ENCODE peak calls at places on chromosomes 5 and 9, in eight cellular contexts. One of them, this sample, is unnamed.

GRCh38 chr5:173302546-173303155 is 25.6 kb downstream of the STC2 start:
- DNase-seq in smooth muscle cell of the brain vasculature: no peak
- DNase-seq in stimulated activated CD4-positive, alpha-beta T cell treated with anti-CD3 and anti-CD28 coated beads, Interleukin-15, amount 100 ng/mL, for 24 hours: no peak
- DNase-seq in RPMI8226: no peak
- DNase-seq in endothelial cell: no peak
- DNase-seq in HCT116: peak; percentile 68
- DNase-seq in IMR-90: peak; percentile 82
- DNase-seq in stimulated activated naive B cell treated with anti-CD40 and anti-IgM and Interleukin-4, amounts not matched to agents 10 μg/mL and 1 μg/mL and 100 μg/mL, for 72 hours: no peak
- DNase-seq in this sample: no peak

GRCh38 chr9:113544001-113544340 is 80.4 kb downstream of the RGS3 start:
- DNase-seq in endothelial cell: no peak
- DNase-seq in RPMI8226: no peak
- DNase-seq in HCT116: no peak
- DNase-seq in IMR-90: no peak
- DNase-seq in stimulated activated CD4-positive, alpha-beta T cell treated with anti-CD3 and anti-CD28 coated beads, Interleukin-15, amount 100 ng/mL, for 24 hours: no peak
- DNase-seq in smooth muscle cell of the brain vasculature: no peak
- DNase-seq in stimulated activated naive B cell treated with anti-CD40 and anti-IgM and Interleukin-4, amounts not matched to agents 10 μg/mL and 1 μg/mL and 100 μg/mL, for 72 hours: no peak
- DNase-seq in this sample: no peak

GRCh38 chr5:126395627-126396026 is 27.6 kb upstream of the GRAMD2B start:
- DNase-seq in IMR-90: no peak
- DNase-seq in endothelial cell: no peak
- DNase-seq in smooth muscle cell of the brain vasculature: no peak
- DNase-seq in RPMI8226: no peak
- DNase-seq in stimulated activated naive B cell treated with anti-CD40 and anti-IgM and Interleukin-4, amounts not matched to agents 10 μg/mL and 1 μg/mL and 100 μg/mL, for 72 hours: no peak
- DNase-seq in stimulated activated CD4-positive, alpha-beta T cell treated with anti-CD3 and anti-CD28 coated beads, Interleukin-15, amount 100 ng/mL, for 24 hours: no peak
- DNase-seq in HCT116: no peak
- DNase-seq in this sample: no peak

GRCh38 chr9:76574171-76574767 is 115.3 kb downstream of the GCNT1 start:
- DNase-seq in stimulated activated CD4-positive, alpha-beta T cell treated with anti-CD3 and anti-CD28 coated beads, Interleukin-15, amount 100 ng/mL, for 24 hours: no peak
- DNase-seq in endothelial cell: no peak
- DNase-seq in RPMI8226: peak; percentile 36
- DNase-seq in HCT116: no peak
- DNase-seq in smooth muscle cell of the brain vasculature: no peak
- DNase-seq in IMR-90: no peak
- DNase-seq in stimulated activated naive B cell treated with anti-CD40 and anti-IgM and Interleukin-4, amounts not matched to agents 10 μg/mL and 1 μg/mL and 100 μg/mL, for 72 hours: no peak
- DNase-seq in this sample: no peak

GRCh38 chr5:142671801-142672200 is 14.1 kb downstream of the FGF1 start:
- DNase-seq in HCT116: no peak
- DNase-seq in smooth muscle cell of the brain vasculature: no peak
- DNase-seq in IMR-90: peak; percentile 85
- DNase-seq in RPMI8226: no peak
- DNase-seq in stimulated activated CD4-positive, alpha-beta T cell treated with anti-CD3 and anti-CD28 coated beads, Interleukin-15, amount 100 ng/mL, for 24 hours: no peak
- DNase-seq in stimulated activated naive B cell treated with anti-CD40 and anti-IgM and Interleukin-4, amounts not matched to agents 10 μg/mL and 1 μg/mL and 100 μg/mL, for 72 hours: no peak
- DNase-seq in endothelial cell: no peak
- DNase-seq in this sample: no peak

GRCh38 chr9:117073539-117074336 is 341.1 kb downstream of the ASTN2 start:
- DNase-seq in RPMI8226: peak; percentile 22
- DNase-seq in smooth muscle cell of the brain vasculature: no peak
- DNase-seq in stimulated activated CD4-positive, alpha-beta T cell treated with anti-CD3 and anti-CD28 coated beads, Interleukin-15, amount 100 ng/mL, for 24 hours: peak; percentile 3
- DNase-seq in IMR-90: no peak
- DNase-seq in endothelial cell: peak; percentile 68
- DNase-seq in stimulated activated naive B cell treated with anti-CD40 and anti-IgM and Interleukin-4, amounts not matched to agents 10 μg/mL and 1 μg/mL and 100 μg/mL, for 72 hours: no peak
- DNase-seq in HCT116: no peak
- DNase-seq in this sample: peak; percentile 27

GRCh38 chr9:83458530-83458929 is 79.7 kb downstream of the FRMD3 start:
- DNase-seq in stimulated activated CD4-positive, alpha-beta T cell treated with anti-CD3 and anti-CD28 coated beads, Interleukin-15, amount 100 ng/mL, for 24 hours: no peak
- DNase-seq in endothelial cell: no peak
- DNase-seq in IMR-90: no peak
- DNase-seq in smooth muscle cell of the brain vasculature: no peak
- DNase-seq in HCT116: no peak
- DNase-seq in stimulated activated naive B cell treated with anti-CD40 and anti-IgM and Interleukin-4, amounts not matched to agents 10 μg/mL and 1 μg/mL and 100 μg/mL, for 72 hours: no peak
- DNase-seq in RPMI8226: no peak
- DNase-seq in this sample: no peak

GRCh38 chr5:96083361-96083881 is 121.8 kb upstream of the ELL2 start:
- DNase-seq in smooth muscle cell of the brain vasculature: no peak
- DNase-seq in stimulated activated CD4-positive, alpha-beta T cell treated with anti-CD3 and anti-CD28 coated beads, Interleukin-15, amount 100 ng/mL, for 24 hours: peak; percentile 26
- DNase-seq in stimulated activated naive B cell treated with anti-CD40 and anti-IgM and Interleukin-4, amounts not matched to agents 10 μg/mL and 1 μg/mL and 100 μg/mL, for 72 hours: no peak
- DNase-seq in HCT116: no peak
- DNase-seq in IMR-90: peak; percentile 27
- DNase-seq in RPMI8226: no peak
- DNase-seq in endothelial cell: no peak
- DNase-seq in this sample: no peak

GRCh38 chr9:114202849-114203248 is 47.5 kb downstream of the COL27A1 start:
- DNase-seq in smooth muscle cell of the brain vasculature: no peak
- DNase-seq in stimulated activated CD4-positive, alpha-beta T cell treated with anti-CD3 and anti-CD28 coated beads, Interleukin-15, amount 100 ng/mL, for 24 hours: no peak
- DNase-seq in endothelial cell: no peak
- DNase-seq in RPMI8226: no peak
- DNase-seq in IMR-90: peak; percentile 16
- DNase-seq in stimulated activated naive B cell treated with anti-CD40 and anti-IgM and Interleukin-4, amounts not matched to agents 10 μg/mL and 1 μg/mL and 100 μg/mL, for 72 hours: no peak
- DNase-seq in HCT116: no peak
- DNase-seq in this sample: no peak

GRCh38 chr9:93813687-93814560 is 141.2 kb downstream of the BARX1 start:
- DNase-seq in stimulated activated naive B cell treated with anti-CD40 and anti-IgM and Interleukin-4, amounts not matched to agents 10 μg/mL and 1 μg/mL and 100 μg/mL, for 72 hours: no peak
- DNase-seq in HCT116: no peak
- DNase-seq in IMR-90: no peak
- DNase-seq in RPMI8226: peak; percentile 9
- DNase-seq in stimulated activated CD4-positive, alpha-beta T cell treated with anti-CD3 and anti-CD28 coated beads, Interleukin-15, amount 100 ng/mL, for 24 hours: no peak
- DNase-seq in endothelial cell: no peak
- DNase-seq in smooth muscle cell of the brain vasculature: no peak
- DNase-seq in this sample: peak; percentile 95

GRCh38 chr9:109912726-109913460 is 132.9 kb downstream of the PALM2AKAP2 start:
- DNase-seq in endothelial cell: no peak
- DNase-seq in RPMI8226: peak; percentile 75
- DNase-seq in stimulated activated naive B cell treated with anti-CD40 and anti-IgM and Interleukin-4, amounts not matched to agents 10 μg/mL and 1 μg/mL and 100 μg/mL, for 72 hours: no peak
- DNase-seq in HCT116: no peak
- DNase-seq in smooth muscle cell of the brain vasculature: no peak
- DNase-seq in stimulated activated CD4-positive, alpha-beta T cell treated with anti-CD3 and anti-CD28 coated beads, Interleukin-15, amount 100 ng/mL, for 24 hours: no peak
- DNase-seq in IMR-90: peak; percentile 32
- DNase-seq in this sample: no peak

GRCh38 chr5:8363133-8363532 is 494.2 kb downstream of the MTRR start:
- DNase-seq in IMR-90: peak; percentile 8
- DNase-seq in HCT116: no peak
- DNase-seq in endothelial cell: no peak
- DNase-seq in smooth muscle cell of the brain vasculature: no peak
- DNase-seq in stimulated activated naive B cell treated with anti-CD40 and anti-IgM and Interleukin-4, amounts not matched to agents 10 μg/mL and 1 μg/mL and 100 μg/mL, for 72 hours: no peak
- DNase-seq in stimulated activated CD4-positive, alpha-beta T cell treated with anti-CD3 and anti-CD28 coated beads, Interleukin-15, amount 100 ng/mL, for 24 hours: no peak
- DNase-seq in RPMI8226: no peak
- DNase-seq in this sample: no peak

GRCh38 chr5:74516217-74516636 is 124.3 kb downstream of the ENC1 start:
- DNase-seq in RPMI8226: no peak
- DNase-seq in stimulated activated naive B cell treated with anti-CD40 and anti-IgM and Interleukin-4, amounts not matched to agents 10 μg/mL and 1 μg/mL and 100 μg/mL, for 72 hours: no peak
- DNase-seq in endothelial cell: no peak
- DNase-seq in IMR-90: peak; percentile 49
- DNase-seq in smooth muscle cell of the brain vasculature: no peak
- DNase-seq in stimulated activated CD4-positive, alpha-beta T cell treated with anti-CD3 and anti-CD28 coated beads, Interleukin-15, amount 100 ng/mL, for 24 hours: no peak
- DNase-seq in HCT116: no peak
- DNase-seq in this sample: no peak

GRCh38 chr9:114822708-114823107 is 16.9 kb upstream of the TNFSF15 start:
- DNase-seq in stimulated activated CD4-positive, alpha-beta T cell treated with anti-CD3 and anti-CD28 coated beads, Interleukin-15, amount 100 ng/mL, for 24 hours: no peak
- DNase-seq in endothelial cell: no peak
- DNase-seq in RPMI8226: no peak
- DNase-seq in smooth muscle cell of the brain vasculature: no peak
- DNase-seq in stimulated activated naive B cell treated with anti-CD40 and anti-IgM and Interleukin-4, amounts not matched to agents 10 μg/mL and 1 μg/mL and 100 μg/mL, for 72 hours: no peak
- DNase-seq in HCT116: no peak
- DNase-seq in IMR-90: no peak
- DNase-seq in this sample: no peak

GRCh38 chr9:104895572-104895971 is 32.4 kb downstream of the ABCA1 start:
- DNase-seq in endothelial cell: no peak
- DNase-seq in HCT116: no peak
- DNase-seq in IMR-90: peak; percentile 90
- DNase-seq in stimulated activated CD4-positive, alpha-beta T cell treated with anti-CD3 and anti-CD28 coated beads, Interleukin-15, amount 100 ng/mL, for 24 hours: no peak
- DNase-seq in RPMI8226: no peak
- DNase-seq in smooth muscle cell of the brain vasculature: no peak
- DNase-seq in stimulated activated naive B cell treated with anti-CD40 and anti-IgM and Interleukin-4, amounts not matched to agents 10 μg/mL and 1 μg/mL and 100 μg/mL, for 72 hours: no peak
- DNase-seq in this sample: no peak

GRCh38 chr9:20781086-20781485 is 97.0 kb downstream of the FOCAD start:
- DNase-seq in endothelial cell: no peak
- DNase-seq in RPMI8226: no peak
- DNase-seq in smooth muscle cell of the brain vasculature: no peak
- DNase-seq in stimulated activated CD4-positive, alpha-beta T cell treated with anti-CD3 and anti-CD28 coated beads, Interleukin-15, amount 100 ng/mL, for 24 hours: no peak
- DNase-seq in stimulated activated naive B cell treated with anti-CD40 and anti-IgM and Interleukin-4, amounts not matched to agents 10 μg/mL and 1 μg/mL and 100 μg/mL, for 72 hours: no peak
- DNase-seq in IMR-90: peak; percentile 11
- DNase-seq in HCT116: no peak
- DNase-seq in this sample: no peak

GRCh38 chr9:34552606-34552981 is 29.8 kb upstream of the ENHO start:
- DNase-seq in stimulated activated CD4-positive, alpha-beta T cell treated with anti-CD3 and anti-CD28 coated beads, Interleukin-15, amount 100 ng/mL, for 24 hours: no peak
- DNase-seq in IMR-90: no peak
- DNase-seq in RPMI8226: no peak
- DNase-seq in HCT116: no peak
- DNase-seq in endothelial cell: no peak
- DNase-seq in smooth muscle cell of the brain vasculature: no peak
- DNase-seq in stimulated activated naive B cell treated with anti-CD40 and anti-IgM and Interleukin-4, amounts not matched to agents 10 μg/mL and 1 μg/mL and 100 μg/mL, for 72 hours: no peak
- DNase-seq in this sample: no peak

GRCh38 chr9:69122391-69123141 is 51.5 kb upstream of the TJP2 start:
- DNase-seq in smooth muscle cell of the brain vasculature: no peak
- DNase-seq in HCT116: peak; percentile 80
- DNase-seq in stimulated activated CD4-positive, alpha-beta T cell treated with anti-CD3 and anti-CD28 coated beads, Interleukin-15, amount 100 ng/mL, for 24 hours: no peak
- DNase-seq in IMR-90: peak; percentile 84
- DNase-seq in stimulated activated naive B cell treated with anti-CD40 and anti-IgM and Interleukin-4, amounts not matched to agents 10 μg/mL and 1 μg/mL and 100 μg/mL, for 72 hours: no peak
- DNase-seq in RPMI8226: no peak
- DNase-seq in endothelial cell: no peak
- DNase-seq in this sample: peak; percentile 75

GRCh38 chr9:131575121-131575640 is 29.9 kb downstream of the PRRT1B start:
- DNase-seq in stimulated activated naive B cell treated with anti-CD40 and anti-IgM and Interleukin-4, amounts not matched to agents 10 μg/mL and 1 μg/mL and 100 μg/mL, for 72 hours: no peak
- DNase-seq in smooth muscle cell of the brain vasculature: no peak
- DNase-seq in stimulated activated CD4-positive, alpha-beta T cell treated with anti-CD3 and anti-CD28 coated beads, Interleukin-15, amount 100 ng/mL, for 24 hours: no peak
- DNase-seq in HCT116: no peak
- DNase-seq in IMR-90: no peak
- DNase-seq in RPMI8226: no peak
- DNase-seq in endothelial cell: no peak
- DNase-seq in this sample: no peak

GRCh38 chr5:1293416-1293996 is 1.4 kb downstream of the TERT start:
- DNase-seq in stimulated activated CD4-positive, alpha-beta T cell treated with anti-CD3 and anti-CD28 coated beads, Interleukin-15, amount 100 ng/mL, for 24 hours: no peak
- DNase-seq in HCT116: no peak
- DNase-seq in RPMI8226: no peak
- DNase-seq in stimulated activated naive B cell treated with anti-CD40 and anti-IgM and Interleukin-4, amounts not matched to agents 10 μg/mL and 1 μg/mL and 100 μg/mL, for 72 hours: no peak
- DNase-seq in endothelial cell: no peak
- DNase-seq in smooth muscle cell of the brain vasculature: no peak
- DNase-seq in IMR-90: no peak
- DNase-seq in this sample: no peak

GRCh38 chr5:32707394-32707997 is 3.6 kb upstream of the NPR3 start:
- DNase-seq in stimulated activated naive B cell treated with anti-CD40 and anti-IgM and Interleukin-4, amounts not matched to agents 10 μg/mL and 1 μg/mL and 100 μg/mL, for 72 hours: no peak
- DNase-seq in IMR-90: peak; percentile 56
- DNase-seq in smooth muscle cell of the brain vasculature: no peak
- DNase-seq in endothelial cell: no peak
- DNase-seq in RPMI8226: peak; percentile 3
- DNase-seq in HCT116: peak; percentile 21
- DNase-seq in stimulated activated CD4-positive, alpha-beta T cell treated with anti-CD3 and anti-CD28 coated beads, Interleukin-15, amount 100 ng/mL, for 24 hours: no peak
- DNase-seq in this sample: no peak

GRCh38 chr5:2894347-2895135 is 143.1 kb upstream of the IRX2 start:
- DNase-seq in stimulated activated CD4-positive, alpha-beta T cell treated with anti-CD3 and anti-CD28 coated beads, Interleukin-15, amount 100 ng/mL, for 24 hours: no peak
- DNase-seq in endothelial cell: no peak
- DNase-seq in HCT116: no peak
- DNase-seq in smooth muscle cell of the brain vasculature: no peak
- DNase-seq in IMR-90: no peak
- DNase-seq in stimulated activated naive B cell treated with anti-CD40 and anti-IgM and Interleukin-4, amounts not matched to agents 10 μg/mL and 1 μg/mL and 100 μg/mL, for 72 hours: no peak
- DNase-seq in RPMI8226: no peak
- DNase-seq in this sample: no peak

GRCh38 chr5:1762121-1762877 is 37.3 kb downstream of the MRPL36 start:
- DNase-seq in stimulated activated CD4-positive, alpha-beta T cell treated with anti-CD3 and anti-CD28 coated beads, Interleukin-15, amount 100 ng/mL, for 24 hours: no peak
- DNase-seq in endothelial cell: no peak
- DNase-seq in HCT116: no peak
- DNase-seq in stimulated activated naive B cell treated with anti-CD40 and anti-IgM and Interleukin-4, amounts not matched to agents 10 μg/mL and 1 μg/mL and 100 μg/mL, for 72 hours: no peak
- DNase-seq in RPMI8226: no peak
- DNase-seq in IMR-90: no peak
- DNase-seq in smooth muscle cell of the brain vasculature: no peak
- DNase-seq in this sample: no peak

This sample was measured in NCI-H774.